ENCODE peak calls at places on chromosomes 2 and 18, in four cellular contexts. One of them, this sample, is unnamed.

GRCh38 chr2:70214958-70215357 is 24.1 kb upstream of the C2orf42 start:
- DNase-seq in astrocyte of the cerebellum: no peak
- DNase-seq in CD8-positive, alpha-beta T cell: no peak
- DNase-seq in right atrium auricular region: no peak
- DNase-seq in this sample: no peak

GRCh38 chr18:3863593-3863992 is 413.6 kb downstream of the TGIF1 start:
- DNase-seq in astrocyte of the cerebellum: no peak
- DNase-seq in CD8-positive, alpha-beta T cell: no peak
- DNase-seq in right atrium auricular region: no peak
- DNase-seq in this sample: no peak

GRCh38 chr18:35618289-35618688 is 36.7 kb downstream of the GALNT1 start:
- DNase-seq in astrocyte of the cerebellum: no peak
- DNase-seq in CD8-positive, alpha-beta T cell: no peak
- DNase-seq in right atrium auricular region: no peak
- DNase-seq in this sample: no peak

GRCh38 chr2:49861821-49862220 is 707.5 kb upstream of the FSHR start:
- DNase-seq in astrocyte of the cerebellum: no peak
- DNase-seq in CD8-positive, alpha-beta T cell: no peak
- DNase-seq in right atrium auricular region: no peak
- DNase-seq in this sample: no peak

GRCh38 chr2:17327649-17328048 is 190.6 kb downstream of the RAD51AP2 start:
- DNase-seq in astrocyte of the cerebellum: no peak
- DNase-seq in CD8-positive, alpha-beta T cell: no peak
- DNase-seq in right atrium auricular region: no peak
- DNase-seq in this sample: no peak

GRCh38 chr2:231370429-231370748 is 25.1 kb upstream of the B3GNT7 start:
- DNase-seq in astrocyte of the cerebellum: no peak
- DNase-seq in CD8-positive, alpha-beta T cell: no peak
- DNase-seq in right atrium auricular region: no peak
- DNase-seq in this sample: no peak

GRCh38 chr2:84768840-84769239 is 112.0 kb downstream of the TRABD2A start:
- DNase-seq in astrocyte of the cerebellum: no peak
- DNase-seq in CD8-positive, alpha-beta T cell: no peak
- DNase-seq in right atrium auricular region: no peak
- DNase-seq in this sample: no peak

GRCh38 chr2:29314816-29315571 is 199.8 kb downstream of the CLIP4 start:
- DNase-seq in astrocyte of the cerebellum: peak; percentile 32
- DNase-seq in CD8-positive, alpha-beta T cell: peak; percentile 33
- DNase-seq in right atrium auricular region: peak; percentile 61
- DNase-seq in this sample: no peak

GRCh38 chr18:50182516-50182915 is 12.4 kb downstream of the MYO5B start:
- DNase-seq in astrocyte of the cerebellum: no peak
- DNase-seq in CD8-positive, alpha-beta T cell: no peak
- DNase-seq in right atrium auricular region: no peak
- DNase-seq in this sample: no peak

GRCh38 chr18:2883137-2883671 is 36.4 kb downstream of the EMILIN2 start:
- DNase-seq in astrocyte of the cerebellum: no peak
- DNase-seq in CD8-positive, alpha-beta T cell: peak; percentile 40
- DNase-seq in right atrium auricular region: no peak
- DNase-seq in this sample: no peak

GRCh38 chr2:9139491-9140443 is 66.8 kb upstream of the ASAP2 start:
- DNase-seq in astrocyte of the cerebellum: no peak
- DNase-seq in CD8-positive, alpha-beta T cell: peak; percentile 26
- DNase-seq in right atrium auricular region: peak; percentile 76
- DNase-seq in this sample: peak; percentile 72

GRCh38 chr2:233026211-233026813 is 6.2 kb upstream of the NEU2 start:
- DNase-seq in astrocyte of the cerebellum: peak; percentile 74
- DNase-seq in CD8-positive, alpha-beta T cell: no peak
- DNase-seq in right atrium auricular region: no peak
- DNase-seq in this sample: no peak

GRCh38 chr2:145652992-145653545 is 1133.2 kb upstream of the ZEB2 start:
- DNase-seq in astrocyte of the cerebellum: peak; percentile 9
- DNase-seq in CD8-positive, alpha-beta T cell: no peak
- DNase-seq in right atrium auricular region: no peak
- DNase-seq in this sample: no peak

GRCh38 chr2:98734157-98734556 is 3.2 kb upstream of the MGAT4A start:
- DNase-seq in astrocyte of the cerebellum: no peak
- DNase-seq in CD8-positive, alpha-beta T cell: no peak
- DNase-seq in right atrium auricular region: no peak
- DNase-seq in this sample: no peak

GRCh38 chr2:59167514-59167913 is 926.4 kb upstream of the FANCL start:
- DNase-seq in astrocyte of the cerebellum: no peak
- DNase-seq in CD8-positive, alpha-beta T cell: no peak
- DNase-seq in right atrium auricular region: no peak
- DNase-seq in this sample: no peak

GRCh38 chr2:149826471-149827125 is 239.0 kb upstream of the MMADHC start:
- DNase-seq in astrocyte of the cerebellum: no peak
- DNase-seq in CD8-positive, alpha-beta T cell: no peak
- DNase-seq in right atrium auricular region: no peak
- DNase-seq in this sample: no peak

GRCh38 chr2:217367464-217367863 is 507.6 kb upstream of the TNP1 start:
- DNase-seq in astrocyte of the cerebellum: no peak
- DNase-seq in CD8-positive, alpha-beta T cell: no peak
- DNase-seq in right atrium auricular region: no peak
- DNase-seq in this sample: no peak

GRCh38 chr18:3889803-3890202 is 439.8 kb downstream of the TGIF1 start:
- DNase-seq in astrocyte of the cerebellum: peak; percentile 76
- DNase-seq in CD8-positive, alpha-beta T cell: no peak
- DNase-seq in right atrium auricular region: no peak
- DNase-seq in this sample: no peak

GRCh38 chr18:8857806-8858205 is 152.4 kb downstream of the MTCL1 start:
- DNase-seq in astrocyte of the cerebellum: no peak
- DNase-seq in CD8-positive, alpha-beta T cell: no peak
- DNase-seq in right atrium auricular region: no peak
- DNase-seq in this sample: no peak

GRCh38 chr2:235143789-235144188 is 192.0 kb downstream of the SH3BP4 start:
- DNase-seq in astrocyte of the cerebellum: no peak
- DNase-seq in CD8-positive, alpha-beta T cell: no peak
- DNase-seq in right atrium auricular region: no peak
- DNase-seq in this sample: no peak

GRCh38 chr2:127081826-127082633 is 24.9 kb downstream of the BIN1 start:
- DNase-seq in astrocyte of the cerebellum: no peak
- DNase-seq in CD8-positive, alpha-beta T cell: peak; percentile 76
- DNase-seq in right atrium auricular region: no peak
- DNase-seq in this sample: no peak

GRCh38 chr18:13216732-13217465 is 1.7 kb upstream of the LDLRAD4 start:
- DNase-seq in astrocyte of the cerebellum: no peak
- DNase-seq in CD8-positive, alpha-beta T cell: peak; percentile 20
- DNase-seq in right atrium auricular region: no peak
- DNase-seq in this sample: no peak

GRCh38 chr2:72148975-72149555 is 1.4 kb upstream of the CYP26B1 start:
- DNase-seq in astrocyte of the cerebellum: no peak
- DNase-seq in CD8-positive, alpha-beta T cell: no peak
- DNase-seq in right atrium auricular region: peak; percentile 58
- DNase-seq in this sample: peak; percentile 79

GRCh38 chr2:26542676-26543505 is 65.0 kb upstream of the OTOF start:
- DNase-seq in astrocyte of the cerebellum: no peak
- DNase-seq in CD8-positive, alpha-beta T cell: no peak
- DNase-seq in right atrium auricular region: no peak
- DNase-seq in this sample: no peak

GRCh38 chr18:52903858-52904257 is 563.9 kb downstream of the DCC start:
- DNase-seq in astrocyte of the cerebellum: no peak
- DNase-seq in CD8-positive, alpha-beta T cell: no peak
- DNase-seq in right atrium auricular region: no peak
- DNase-seq in this sample: no peak

GRCh38 chr2:63056309-63057065 is 5.9 kb downstream of the OTX1 start:
- DNase-seq in astrocyte of the cerebellum: no peak
- DNase-seq in CD8-positive, alpha-beta T cell: no peak
- DNase-seq in right atrium auricular region: no peak
- DNase-seq in this sample: no peak

DNA sequence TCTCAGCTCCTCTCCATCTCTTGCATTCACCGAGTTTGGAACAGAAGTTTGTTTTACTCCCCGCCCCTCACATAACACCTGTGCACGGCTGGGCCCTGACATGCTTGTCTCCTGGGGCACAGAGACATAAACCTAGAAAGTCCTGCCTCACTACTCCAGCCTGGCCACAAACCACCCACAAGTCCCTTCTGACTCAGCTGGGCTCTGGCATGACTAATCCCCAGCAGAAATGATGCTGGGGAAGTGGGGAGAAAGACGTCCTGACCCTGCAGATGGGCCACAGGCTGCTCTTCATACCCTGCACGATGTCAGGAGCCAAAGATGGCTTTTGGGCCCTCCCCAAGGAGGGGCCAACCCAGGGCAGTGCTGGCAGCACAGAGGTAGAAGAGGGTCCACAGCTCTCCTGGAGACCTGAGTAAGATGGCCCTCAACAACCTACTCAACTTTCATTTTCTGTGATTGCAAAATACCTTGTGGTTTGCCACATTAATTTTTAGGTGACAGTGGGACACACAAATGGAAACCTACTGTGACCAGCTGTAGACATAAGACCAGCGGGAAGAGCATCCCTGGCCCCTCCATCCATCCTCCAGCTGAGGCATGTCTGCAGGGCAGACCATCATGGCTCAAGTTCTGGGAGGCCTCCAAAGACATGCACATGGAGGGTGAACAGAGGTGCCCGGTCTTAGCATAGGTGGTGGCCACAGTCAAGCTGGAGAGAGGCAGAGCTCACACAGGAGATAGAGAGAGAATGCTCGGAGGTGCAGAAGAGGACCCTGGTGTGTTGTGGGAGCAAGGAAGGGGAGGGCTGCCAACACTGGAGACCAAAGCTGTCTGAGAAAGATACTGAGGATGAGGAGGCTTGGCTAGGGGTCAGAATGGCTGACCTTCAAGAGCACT is 40.0 kb downstream of the DNMT3A start:
- DNase-seq in astrocyte of the cerebellum: peak; percentile 44
- DNase-seq in CD8-positive, alpha-beta T cell: peak; percentile 52
- DNase-seq in right atrium auricular region: no peak
- DNase-seq in this sample: no peak
- H3K4me3 ChIP-seq in astrocyte of the cerebellum: no peak overlapping the region
- H3K4me3 ChIP-seq in CD8-positive, alpha-beta T cell: no peak overlapping the region
- H3K4me3 ChIP-seq in right atrium auricular region: no peak overlapping the region
- H3K4me3 ChIP-seq in this sample: no peak overlapping the region

DNA sequence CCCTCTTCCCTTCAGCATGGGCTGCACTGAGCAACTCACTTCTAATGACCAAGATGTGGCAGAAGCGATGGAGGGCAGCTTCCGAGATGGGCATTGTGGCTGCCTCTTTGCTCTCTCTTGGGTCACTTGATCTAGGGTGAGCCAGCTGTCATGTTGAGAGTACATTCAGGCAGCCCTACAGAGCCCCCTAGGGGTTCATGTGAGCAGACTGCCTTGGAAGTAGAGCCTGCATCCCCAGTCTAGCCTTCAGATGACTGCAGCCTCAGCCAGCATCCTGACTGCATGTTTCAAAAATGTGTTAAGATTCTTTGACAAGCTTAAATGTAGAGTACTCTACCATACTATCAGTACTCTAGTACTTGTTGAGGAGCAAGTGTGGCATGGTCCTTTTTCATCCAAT is 143.9 kb downstream of the NCK2 start:
- DNase-seq in astrocyte of the cerebellum: no peak
- DNase-seq in CD8-positive, alpha-beta T cell: no peak
- DNase-seq in right atrium auricular region: no peak
- DNase-seq in this sample: no peak
- TF ChIP-seq CTCF in astrocyte of the cerebellum: no peak
- TF ChIP-seq CTCF in CD8-positive, alpha-beta T cell: no peak
- TF ChIP-seq CTCF in right atrium auricular region: no peak
- TF ChIP-seq CTCF in this sample: no peak

DNA sequence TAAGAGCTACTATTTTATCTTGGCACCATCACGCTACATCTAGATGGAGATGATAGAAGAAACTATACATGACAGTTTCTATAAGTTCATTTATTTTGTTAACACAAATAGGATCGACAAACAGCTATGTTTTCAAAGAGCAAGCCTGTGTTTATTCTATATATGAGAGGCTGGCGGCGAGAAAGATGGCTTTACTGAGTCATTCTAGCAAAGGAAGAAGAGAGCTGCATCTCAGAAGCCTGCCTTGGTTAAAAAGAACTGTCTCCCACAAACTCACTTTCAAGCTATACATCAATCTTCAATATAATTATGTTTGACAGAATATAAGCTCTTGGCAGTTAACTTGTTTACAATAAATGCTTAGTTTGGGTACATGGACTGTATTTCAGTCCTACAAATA is 13.0 kb downstream of the SATB2 start:
- DNase-seq in astrocyte of the cerebellum: no peak
- DNase-seq in CD8-positive, alpha-beta T cell: no peak
- DNase-seq in right atrium auricular region: no peak
- DNase-seq in this sample: no peak
- H3K4me3 ChIP-seq in astrocyte of the cerebellum: no peak overlapping the region
- H3K4me3 ChIP-seq in CD8-positive, alpha-beta T cell: no peak overlapping the region
- H3K4me3 ChIP-seq in right atrium auricular region: no peak overlapping the region
- H3K4me3 ChIP-seq in this sample: no peak overlapping the region

GRCh38 chr2:67216881-67217280 is 180.3 kb upstream of the ETAA1 start:
- DNase-seq in astrocyte of the cerebellum: no peak
- DNase-seq in CD8-positive, alpha-beta T cell: no peak
- DNase-seq in right atrium auricular region: no peak
- DNase-seq in this sample: no peak

GRCh38 chr2:67214585-67215184 is 182.4 kb upstream of the ETAA1 start:
- DNase-seq in astrocyte of the cerebellum: no peak
- DNase-seq in CD8-positive, alpha-beta T cell: no peak
- DNase-seq in right atrium auricular region: no peak
- DNase-seq in this sample: no peak

GRCh38 chr2:67216103-67216502 is 181.0 kb upstream of the ETAA1 start:
- DNase-seq in astrocyte of the cerebellum: no peak
- DNase-seq in CD8-positive, alpha-beta T cell: no peak
- DNase-seq in right atrium auricular region: no peak
- DNase-seq in this sample: no peak

GRCh38 chr2:67215214-67215613 is 181.9 kb upstream of the ETAA1 start:
- DNase-seq in astrocyte of the cerebellum: peak; percentile 28
- DNase-seq in CD8-positive, alpha-beta T cell: no peak
- DNase-seq in right atrium auricular region: no peak
- DNase-seq in this sample: no peak

GRCh38 chr2:67215636-67216035 is 181.5 kb upstream of the ETAA1 start:
- DNase-seq in astrocyte of the cerebellum: no peak
- DNase-seq in CD8-positive, alpha-beta T cell: no peak
- DNase-seq in right atrium auricular region: no peak
- DNase-seq in this sample: no peak
- TF ChIP-seq CTCF in astrocyte of the cerebellum: no peak
- TF ChIP-seq CTCF in CD8-positive, alpha-beta T cell: no peak
- TF ChIP-seq CTCF in right atrium auricular region: no peak
- TF ChIP-seq CTCF in this sample: no peak